ENCODE peak calls at places on chromosomes 16 and 17, in six cellular contexts. One of them, this sample, is unnamed.

GRCh38 chr16:21104124-21104860 is 46.4 kb downstream of the DNAH3 start:
- DNase-seq in LoVo: no peak
- DNase-seq in fibroblast of pulmonary artery: peak
- DNase-seq in SHP77 treated with DMSO at 0.1 percent for 48 hours: peak
- DNase-seq in renal cortical epithelial cell: peak
- DNase-seq in anterior cingulate cortex: peak
- DNase-seq in this sample: no peak

GRCh38 chr16:57377080-57377841 is 5.0 kb downstream of the CX3CL1 start:
- DNase-seq in LoVo: no peak
- DNase-seq in fibroblast of pulmonary artery: no peak
- DNase-seq in SHP77 treated with DMSO at 0.1 percent for 48 hours: no peak
- DNase-seq in renal cortical epithelial cell: peak
- DNase-seq in anterior cingulate cortex: no peak
- DNase-seq in this sample: peak

GRCh38 chr17:70172921-70173320 is 3.6 kb downstream of the KCNJ2 start:
- DNase-seq in LoVo: no peak
- DNase-seq in fibroblast of pulmonary artery: peak
- DNase-seq in SHP77 treated with DMSO at 0.1 percent for 48 hours: no peak
- DNase-seq in renal cortical epithelial cell: peak
- DNase-seq in anterior cingulate cortex: no peak
- DNase-seq in this sample: no peak

GRCh38 chr17:61335845-61336655 is 63.6 kb upstream of the TBX2 start:
- DNase-seq in LoVo: peak
- DNase-seq in fibroblast of pulmonary artery: no peak
- DNase-seq in SHP77 treated with DMSO at 0.1 percent for 48 hours: peak
- DNase-seq in renal cortical epithelial cell: peak
- DNase-seq in anterior cingulate cortex: no peak
- DNase-seq in this sample: peak

GRCh38 chr16:88456356-88457292 is 3.5 kb downstream of the ZFPM1 start:
- DNase-seq in LoVo: no peak
- DNase-seq in fibroblast of pulmonary artery: no peak
- DNase-seq in SHP77 treated with DMSO at 0.1 percent for 48 hours: no peak
- DNase-seq in renal cortical epithelial cell: peak
- DNase-seq in anterior cingulate cortex: no peak
- DNase-seq in this sample: no peak

GRCh38 chr16:50600582-50601283 is 52.5 kb downstream of the NKD1 start:
- DNase-seq in LoVo: no peak
- DNase-seq in fibroblast of pulmonary artery: no peak
- DNase-seq in SHP77 treated with DMSO at 0.1 percent for 48 hours: no peak
- DNase-seq in renal cortical epithelial cell: no peak
- DNase-seq in anterior cingulate cortex: no peak
- DNase-seq in this sample: no peak

GRCh38 chr16:64455275-64455674 is 666.6 kb downstream of the CDH11 start:
- DNase-seq in LoVo: no peak
- DNase-seq in fibroblast of pulmonary artery: peak
- DNase-seq in SHP77 treated with DMSO at 0.1 percent for 48 hours: no peak
- DNase-seq in renal cortical epithelial cell: peak
- DNase-seq in anterior cingulate cortex: no peak
- DNase-seq in this sample: peak

GRCh38 chr16:8670014-8670560 is 4.3 kb upstream of the ABAT start:
- DNase-seq in LoVo: no peak
- DNase-seq in fibroblast of pulmonary artery: no peak
- DNase-seq in SHP77 treated with DMSO at 0.1 percent for 48 hours: no peak
- DNase-seq in renal cortical epithelial cell: no peak
- DNase-seq in anterior cingulate cortex: no peak
- DNase-seq in this sample: no peak

GRCh38 chr17:42754782-42755181 is 6.2 kb upstream of the RAMP2 start:
- DNase-seq in LoVo: no peak
- DNase-seq in fibroblast of pulmonary artery: peak
- DNase-seq in SHP77 treated with DMSO at 0.1 percent for 48 hours: no peak
- DNase-seq in renal cortical epithelial cell: peak
- DNase-seq in anterior cingulate cortex: no peak
- DNase-seq in this sample: peak

GRCh38 chr17:33968350-33969044 is 286.6 kb upstream of the CCL2 start:
- DNase-seq in LoVo: no peak
- DNase-seq in fibroblast of pulmonary artery: no peak
- DNase-seq in SHP77 treated with DMSO at 0.1 percent for 48 hours: no peak
- DNase-seq in renal cortical epithelial cell: no peak
- DNase-seq in anterior cingulate cortex: no peak
- DNase-seq in this sample: no peak

GRCh38 chr16:84277244-84277823 is 17.3 kb upstream of the WFDC1 start:
- DNase-seq in LoVo: peak
- DNase-seq in fibroblast of pulmonary artery: peak
- DNase-seq in SHP77 treated with DMSO at 0.1 percent for 48 hours: peak
- DNase-seq in renal cortical epithelial cell: peak
- DNase-seq in anterior cingulate cortex: peak
- DNase-seq in this sample: peak

GRCh38 chr17:74632597-74632996 is 9.1 kb upstream of the CD300E start:
- DNase-seq in LoVo: no peak
- DNase-seq in fibroblast of pulmonary artery: no peak
- DNase-seq in SHP77 treated with DMSO at 0.1 percent for 48 hours: no peak
- DNase-seq in renal cortical epithelial cell: no peak
- DNase-seq in anterior cingulate cortex: no peak
- DNase-seq in this sample: no peak

GRCh38 chr17:66633322-66633965 is 201.5 kb upstream of the CACNG5 start:
- DNase-seq in LoVo: no peak
- DNase-seq in fibroblast of pulmonary artery: peak
- DNase-seq in SHP77 treated with DMSO at 0.1 percent for 48 hours: no peak
- DNase-seq in renal cortical epithelial cell: peak
- DNase-seq in anterior cingulate cortex: no peak
- DNase-seq in this sample: no peak

GRCh38 chr17:28807925-28808641 is 34.5 kb downstream of the FAM222B start:
- DNase-seq in LoVo: peak
- DNase-seq in fibroblast of pulmonary artery: peak
- DNase-seq in SHP77 treated with DMSO at 0.1 percent for 48 hours: peak
- DNase-seq in renal cortical epithelial cell: peak
- DNase-seq in anterior cingulate cortex: no peak
- DNase-seq in this sample: peak

This sample was measured in Caki2.